ENCODE peak calls at places on chromosomes 2 and 18, in six cellular contexts. N is dorsolateral prefrontal cortex, G is tibial nerve, O is body of pancreas, L is sigmoid colon, W is hepatocyte. H is an unnamed sample.

GRCh38 chr2:211367711-211368110 is 811.3 kb downstream of the CPS1 start:
- DNase-seq in O (no peak), W (no peak), N (no peak), G (no peak), L (no peak), H (no peak)

GRCh38 chr2:220932041-220932440 is 640.1 kb downstream of the EPHA4 start:
- DNase-seq in N (no peak), L (no peak), G (no peak), W (no peak), O (no peak), H (no peak)

GRCh38 chr2:42127425-42128424 is 41.4 kb upstream of the EML4 start:
- DNase-seq in L (no peak), O (no peak), W (no peak), N (peak; percentile 73), G (no peak), H (no peak)

GRCh38 chr18:31610841-31611240 is 19.2 kb downstream of the TTR start:
- DNase-seq in G (no peak), O (peak; percentile 55), N (no peak), L (no peak), W (peak; percentile 74), H (no peak)

GRCh38 chr2:241410739-241411176 is 54.7 kb downstream of the FARP2 start:
- DNase-seq in O (peak; percentile 44), W (no peak), N (peak; percentile 69), G (no peak), L (no peak), H (no peak)

GRCh38 chr2:113160962-113161361 is 12.8 kb upstream of the PSD4 start:
- DNase-seq in O (no peak), G (no peak), L (no peak), N (no peak), W (no peak), H (no peak)

GRCh38 chr2:128313076-128313836 is 5.4 kb downstream of the HS6ST1 start:
- DNase-seq in O (peak; percentile 26), W (peak; percentile 44), L (peak; percentile 65), G (no peak), N (peak; percentile 31), H (no peak)

GRCh38 chr2:195094330-195094729 is 562.7 kb upstream of the SLC39A10 start:
- DNase-seq in O (no peak), N (no peak), W (no peak), G (no peak), L (no peak), H (no peak)

GRCh38 chr2:63814114-63814513 is 27.6 kb upstream of the UGP2 start:
- DNase-seq in G (no peak), W (no peak), N (no peak), L (no peak), O (no peak), H (no peak)

GRCh38 chr2:10781746-10782145 is 30.8 kb downstream of the PDIA6 start:
- DNase-seq in L (no peak), O (no peak), N (no peak), G (no peak), W (no peak), H (no peak)

GRCh38 chr18:70047931-70048603 is 100.4 kb upstream of the CD226 start:
- DNase-seq in N (no peak), G (no peak), L (no peak), W (no peak), O (no peak), H (no peak)

GRCh38 chr2:216606551-216607527 is 26.4 kb upstream of the IGFBP2 start:
- DNase-seq in N (no peak), W (peak; percentile 46), O (no peak), G (no peak), L (no peak), H (no peak)

GRCh38 chr2:138846216-138846821 is 66.1 kb upstream of the NXPH2 start:
- DNase-seq in O (no peak), G (no peak), N (no peak), W (peak; percentile 65), L (no peak), H (no peak)

GRCh38 chr18:22342625-22343024 is 75.1 kb downstream of the CTAGE1 start:
- DNase-seq in G (no peak), N (no peak), W (peak; percentile 52), O (peak; percentile 50), L (no peak), H (no peak)

GRCh38 chr2:233531880-233532458 is 34.6 kb downstream of the USP40 start:
- DNase-seq in O (no peak), W (no peak), G (no peak), N (no peak), L (no peak), H (no peak)

GRCh38 chr2:230715201-230715600 is 2.6 kb downstream of the CAB39 start:
- DNase-seq in O (no peak), G (no peak), L (no peak), N (no peak), W (no peak), H (no peak)

GRCh38 chr2:152491139-152491472 is 156.1 kb downstream of the FMNL2 start:
- DNase-seq in N (peak; percentile 69), O (no peak), L (peak; percentile 78), W (no peak), G (peak; percentile 45), H (no peak)

GRCh38 chr2:215982465-215982875 is 30.9 kb downstream of the MREG start:
- DNase-seq in O (peak; percentile 9), G (no peak), W (peak; percentile 69), N (no peak), L (no peak), H (no peak)

GRCh38 chr18:67639872-67640271 is 123.4 kb upstream of the DSEL start:
- DNase-seq in L (no peak), N (no peak), G (no peak), W (no peak), O (no peak), H (no peak)

GRCh38 chr2:155377178-155377780 is 678.8 kb downstream of the KCNJ3 start:
- DNase-seq in G (no peak), O (no peak), N (no peak), W (peak; percentile 30), L (no peak), H (no peak)

GRCh38 chr2:241315879-241316700 is at the start of gene SEPTIN2:
- DNase-seq in N (peak; percentile 76), O (peak; percentile 39), W (peak; percentile 86), G (no peak), L (peak; percentile 89), H (peak; percentile 39)

GRCh38 chr2:241910604-241911520 is 41.3 kb downstream of the RTP5 start:
- DNase-seq in L (no peak), W (no peak), N (peak; percentile 14), O (no peak), G (no peak), H (no peak)

GRCh38 chr2:121365061-121365460 is 80.1 kb upstream of the TFCP2L1 start:
- DNase-seq in G (no peak), W (no peak), N (no peak), O (no peak), L (no peak), H (no peak)

GRCh38 chr2:232343816-232344215 is 34.7 kb upstream of the ALPP start:
- DNase-seq in G (no peak), O (no peak), N (no peak), W (no peak), L (no peak), H (no peak)

DNA sequence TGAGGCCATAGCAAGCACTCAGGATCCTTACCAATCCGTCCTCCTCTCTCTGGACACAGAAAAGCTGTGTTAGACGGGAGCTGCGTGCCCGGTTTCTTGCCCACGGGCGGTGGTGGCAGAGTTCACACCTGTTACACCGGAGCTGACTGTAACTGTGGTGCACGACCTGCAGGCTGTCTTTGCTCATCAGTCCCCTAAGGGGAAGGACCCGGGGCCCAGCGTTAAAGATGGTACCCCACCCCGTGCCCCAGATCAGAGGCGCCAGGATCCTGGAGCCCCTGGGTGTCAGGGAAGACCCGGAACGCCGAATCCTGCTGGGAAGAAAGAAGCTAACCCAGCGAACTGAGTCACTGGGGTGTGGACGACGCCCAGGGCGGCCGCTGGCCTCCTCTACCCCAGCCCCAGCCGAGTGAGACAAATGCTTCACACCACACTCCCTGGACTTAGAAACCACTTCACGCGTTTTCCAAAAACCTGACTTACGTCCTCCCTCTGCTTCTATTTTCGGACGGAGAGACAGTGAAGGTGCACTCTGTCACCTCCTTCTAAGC is 293.6 kb upstream of the SALL3 start:
- DNase-seq in N (no peak), G (no peak), O (no peak), W (no peak), L (no peak), H (no peak)
- H3K27me3 ChIP-seq in N (no peaks in the 10 kb centered on the region), G (no peaks in the 10 kb centered on the region), O (no peaks in the 10 kb centered on the region), W (no peaks in the 10 kb centered on the region), L (peaks cover 4% of the 10 kb centered on the region), H (no peaks in the 10 kb centered on the region)

DNA sequence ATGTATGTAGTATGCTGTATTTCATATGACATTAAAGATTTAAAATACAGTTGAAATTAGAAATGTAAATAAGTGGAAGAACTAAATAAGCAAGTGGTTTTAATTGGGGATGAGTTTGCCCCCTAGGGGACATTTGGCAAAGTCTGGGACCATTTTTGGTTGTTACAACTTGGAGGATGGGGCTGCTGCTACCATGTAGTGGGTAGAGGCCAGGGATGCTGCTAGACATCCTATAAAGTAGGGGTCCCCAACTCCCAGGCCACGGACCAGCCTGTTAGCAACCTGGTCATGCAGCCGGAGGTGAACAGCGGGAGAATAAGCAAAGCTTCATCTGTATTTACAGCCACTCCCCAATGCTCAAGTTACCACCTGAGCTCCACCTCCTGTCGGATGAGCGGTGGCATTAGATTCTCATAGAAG is 27.9 kb upstream of the ASNSD1 start:
- DNase-seq in W (no peak), O (peak; percentile 13), L (no peak), N (no peak), G (no peak), H (no peak)
- TF ChIP-seq CTCF in W (peak; percentile 26), O (peak; percentile 32), L (no peak), N (no peak), G (no peak), H (peak; percentile 22)

DNA sequence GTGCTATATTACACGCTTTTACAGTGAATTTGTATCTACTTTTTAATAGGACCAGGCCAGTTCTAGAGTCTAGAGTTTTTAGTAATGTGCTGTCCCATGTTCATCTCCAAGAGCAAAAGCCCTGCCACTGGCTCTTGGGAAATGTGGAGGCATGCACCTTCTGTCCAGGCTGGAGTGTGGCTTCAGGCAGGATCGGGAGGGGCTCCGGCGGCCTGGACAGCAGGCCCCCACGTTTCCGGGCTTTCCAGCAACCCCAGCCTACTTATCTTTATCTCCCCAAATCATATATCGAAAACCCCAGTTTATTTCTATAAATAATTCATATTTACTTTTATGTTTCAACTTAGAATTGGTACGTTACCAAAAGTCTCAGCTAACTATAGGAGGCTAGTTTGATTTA is 78.2 kb downstream of the SNTG2 start:
- DNase-seq in G (no peak), O (no peak), N (no peak), W (no peak), L (no peak), H (no peak)
- H3K27me3 ChIP-seq in G (no peaks in the 10 kb centered on the region), O (no peaks in the 10 kb centered on the region), N (no peaks in the 10 kb centered on the region), W (no peaks in the 10 kb centered on the region), L (no peaks in the 10 kb centered on the region), H (no peaks in the 10 kb centered on the region)

GRCh38 chr2:96396095-96396494 is 60.5 kb downstream of the NCAPH start:
- DNase-seq in O (no peak), G (no peak), L (no peak), W (no peak), N (no peak), H (no peak)

GRCh38 chr2:96389728-96390127 is 54.2 kb downstream of the NCAPH start:
- DNase-seq in G (no peak), N (no peak), W (no peak), O (no peak), L (no peak), H (no peak)

GRCh38 chr2:96391828-96392200 is 56.2 kb downstream of the NCAPH start:
- DNase-seq in W (no peak), L (no peak), G (no peak), O (no peak), N (no peak), H (no peak)

GRCh38 chr2:96393989-96394761 is 58.6 kb downstream of the NCAPH start:
- DNase-seq in G (no peak), L (no peak), W (no peak), O (no peak), N (peak; percentile 59), H (no peak)

GRCh38 chr2:96391153-96391827 is 55.7 kb downstream of the NCAPH start:
- DNase-seq in G (no peak), O (no peak), N (no peak), W (no peak), L (no peak), H (no peak)
- TF ChIP-seq CTCF in G (no peak), O (no peak), N (no peak), W (no peak), L (no peak), H (no peak)

H was measured in thoracic aorta.